ENCODE peak calls at places on chromosomes 12 and 14, in nine cellular contexts. Z, G, F, X, A, B, R, C and O are unnamed samples.
A peak's percentile ranks its signal among the peaks of the same experiment; 100 is the strongest.

GRCh38 chr14:75138492-75138891 is 11.6 kb upstream of the NEK9 start:
- DNase-seq in Z (no peak), G (no peak), F (no peak), X (no peak), A (no peak), B (no peak), R (no peak), C (no peak), O (no peak)

GRCh38 chr12:58249610-58250009 is 308.2 kb downstream of the ATP23 start:
- DNase-seq in Z (no peak), G (no peak), F (no peak), X (peak; percentile 66), A (no peak), B (no peak), R (no peak), C (no peak), O (peak; percentile 12)

GRCh38 chr12:69910739-69911138 is 85.7 kb downstream of the MYRFL start:
- DNase-seq in Z (no peak), G (no peak), F (no peak), X (peak; percentile 83), A (no peak), B (no peak), R (no peak), C (no peak), O (no peak)

GRCh38 chr14:23345987-23346692 is 6.5 kb downstream of the SLC22A17 start:
- DNase-seq in Z (peak; percentile 38), G (no peak), F (no peak), X (peak; percentile 75), A (no peak), B (no peak), R (no peak), C (no peak), O (no peak)

GRCh38 chr14:22982013-22982476 is 306 bp downstream of the AJUBA start:
- DNase-seq in Z (peak; percentile 65), G (peak; percentile 37), F (no peak), X (peak; percentile 81), A (no peak), B (no peak), R (no peak), C (no peak), O (no peak)

GRCh38 chr12:25115677-25116076 is 79.3 kb downstream of the DNAI7 start:
- DNase-seq in Z (no peak), G (no peak), F (no peak), X (no peak), A (no peak), B (no peak), R (no peak), C (no peak), O (no peak)

GRCh38 chr12:79119796-79120195 is 255.2 kb downstream of the SYT1 start:
- DNase-seq in Z (peak; percentile 90), G (no peak), F (no peak), X (peak; percentile 88), A (no peak), B (no peak), R (no peak), C (no peak), O (no peak)

GRCh38 chr12:57841445-57841844 is 5.1 kb downstream of the CTDSP2 start:
- DNase-seq in Z (no peak), G (no peak), F (no peak), X (no peak), A (no peak), B (no peak), R (no peak), C (no peak), O (no peak)

GRCh38 chr12:52391618-52392002 is 6.2 kb upstream of the KRT84 start:
- DNase-seq in Z (no peak), G (no peak), F (no peak), X (no peak), A (peak; percentile 78), B (no peak), R (peak; percentile 34), C (no peak), O (peak; percentile 89)

GRCh38 chr12:53232641-53233538 is 881 bp upstream of the RARG start:
- DNase-seq in Z (peak; percentile 63), G (peak; percentile 47), F (no peak), X (peak; percentile 90), A (peak; percentile 60), B (peak; percentile 36), R (peak; percentile 66), C (no peak), O (peak; percentile 88)

GRCh38 chr14:53621433-53621832 is 335.2 kb downstream of the BMP4 start:
- DNase-seq in Z (no peak), G (no peak), F (no peak), X (no peak), A (no peak), B (no peak), R (no peak), C (no peak), O (no peak)

GRCh38 chr14:33925209-33925608 is 25.7 kb downstream of the EGLN3 start:
- DNase-seq in Z (no peak), G (no peak), F (no peak), X (no peak), A (no peak), B (no peak), R (no peak), C (no peak), O (no peak)

GRCh38 chr14:94114589-94115067 is 4.1 kb downstream of the IFI27 start:
- DNase-seq in Z (no peak), G (no peak), F (no peak), X (peak; percentile 13), A (no peak), B (no peak), R (no peak), C (no peak), O (no peak)

GRCh38 chr12:95607642-95608041 is 56.4 kb upstream of the USP44 start:
- DNase-seq in Z (no peak), G (no peak), F (no peak), X (no peak), A (no peak), B (no peak), R (no peak), C (no peak), O (no peak)

GRCh38 chr12:94057262-94058151 is 90.9 kb upstream of the PLXNC1 start:
- DNase-seq in Z (peak; percentile 18), G (no peak), F (no peak), X (no peak), A (no peak), B (no peak), R (no peak), C (no peak), O (peak; percentile 50)

GRCh38 chr12:104615048-104615561 is 158.4 kb downstream of the CHST11 start:
- DNase-seq in Z (peak; percentile 17), G (peak; percentile 90), F (peak; percentile 7), X (no peak), A (peak; percentile 53), B (no peak), R (no peak), C (no peak), O (peak; percentile 90)

DNA sequence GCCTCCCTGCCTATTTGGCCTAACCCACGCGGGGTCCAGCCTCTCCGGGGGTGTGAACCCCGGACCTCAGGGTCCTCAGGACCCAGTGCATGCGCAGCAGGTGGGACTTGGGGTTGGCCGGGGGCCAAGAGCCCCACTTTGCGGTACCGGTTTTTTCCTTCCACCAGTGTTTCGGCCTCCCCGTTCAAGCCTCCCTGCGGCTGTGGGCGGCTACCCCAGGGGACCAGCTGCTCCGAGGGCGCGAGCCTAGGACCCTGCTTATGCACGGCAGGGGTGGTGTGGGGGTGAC is 327.3 kb downstream of the ALG10 start:
- DNase-seq in Z (no peak), G (no peak), F (no peak), X (no peak), A (no peak), B (no peak), R (no peak), C (no peak), O (no peak)
- H3K4me3 ChIP-seq in Z (no peak overlapping the region), G (no peak overlapping the region), F (no peak overlapping the region), X (no peak overlapping the region), A (no peak overlapping the region), B (no peak overlapping the region), R (no peak overlapping the region), C (no peak overlapping the region), O (no peak overlapping the region)

DNA sequence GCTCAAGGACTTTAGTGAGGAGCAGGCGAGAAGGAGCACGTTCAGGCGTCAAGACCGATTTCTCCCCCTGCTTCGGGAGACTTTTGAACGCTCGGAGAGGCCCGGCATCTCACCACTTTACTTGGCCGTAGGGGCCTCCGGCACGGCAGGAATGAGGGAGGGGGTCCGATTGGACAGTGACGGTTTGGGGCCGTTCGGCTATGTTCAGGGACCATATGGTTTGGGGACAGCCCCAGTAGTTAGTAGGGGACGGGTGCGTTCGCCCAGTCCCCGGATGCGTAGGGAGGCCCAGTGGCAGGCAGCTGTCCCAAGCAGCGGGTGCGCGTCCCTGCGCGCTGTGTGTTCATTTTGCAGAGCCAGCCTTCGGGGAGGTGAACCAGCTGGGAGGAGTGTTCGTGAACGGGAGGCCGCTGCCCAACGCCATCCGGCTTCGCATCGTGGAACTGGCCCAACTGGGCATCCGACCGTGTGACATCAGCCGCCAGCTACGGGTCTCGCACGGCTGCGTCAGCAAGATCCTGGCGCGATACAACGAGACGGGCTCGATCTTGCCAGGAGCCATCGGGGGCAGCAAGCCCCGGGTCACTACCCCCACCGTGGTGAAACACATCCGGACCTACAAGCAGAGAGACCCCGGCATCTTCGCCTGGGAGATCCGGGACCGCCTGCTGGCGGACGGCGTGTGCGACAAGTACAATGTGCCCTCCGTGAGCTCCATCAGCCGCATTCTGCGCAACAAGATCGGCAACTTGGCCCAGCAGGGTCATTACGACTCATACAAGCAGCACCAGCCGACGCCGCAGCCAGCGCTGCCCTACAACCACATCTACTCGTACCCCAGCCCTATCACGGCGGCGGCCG is 1.1 kb downstream of the PAX9 start:
- DNase-seq in Z (peak; percentile 77), G (peak; percentile 45), F (no peak), X (peak; percentile 83), A (no peak), B (no peak), R (no peak), C (no peak), O (no peak)
- H3K27ac ChIP-seq in Z (no peak overlapping the region), G (peak overlapping the region; percentile 45), F (no peak overlapping the region), X (no peak overlapping the region), A (no peak overlapping the region), B (no peak overlapping the region), R (no peak overlapping the region), C (no peak overlapping the region), O (no peak overlapping the region)

DNA sequence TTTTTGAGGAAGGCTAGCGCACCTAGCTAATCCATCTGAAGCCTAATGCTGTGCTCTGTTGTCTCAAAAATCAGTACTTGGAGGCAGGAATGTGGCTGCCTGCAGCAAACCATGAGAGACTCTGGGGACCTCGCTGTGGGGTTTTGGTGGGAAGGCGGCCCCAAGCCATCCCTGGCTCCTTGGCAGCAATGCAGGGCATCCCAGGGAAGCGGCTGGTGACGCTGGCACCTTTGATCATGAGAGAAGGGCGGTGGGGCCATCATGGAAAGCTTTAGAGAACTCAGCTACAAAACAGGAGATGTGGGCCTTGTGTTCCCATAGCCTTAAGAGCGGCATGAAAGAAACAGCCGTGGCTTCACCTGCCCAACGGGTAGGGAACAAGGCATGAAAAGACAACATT is 101.1 kb upstream of the SFSWAP start:
- DNase-seq in Z (no peak), G (no peak), F (no peak), X (no peak), A (no peak), B (no peak), R (no peak), C (no peak), O (no peak)
- H3K27me3 ChIP-seq in Z (no peaks in the 10 kb centered on the region), G (peaks cover 52% of the 10 kb centered on the region), F (no peaks in the 10 kb centered on the region), X (no peaks in the 10 kb centered on the region), A (peaks cover 80% of the 10 kb centered on the region), B (no peaks in the 10 kb centered on the region), R (no peaks in the 10 kb centered on the region), C (no peaks in the 10 kb centered on the region), O (no peaks in the 10 kb centered on the region)

DNA sequence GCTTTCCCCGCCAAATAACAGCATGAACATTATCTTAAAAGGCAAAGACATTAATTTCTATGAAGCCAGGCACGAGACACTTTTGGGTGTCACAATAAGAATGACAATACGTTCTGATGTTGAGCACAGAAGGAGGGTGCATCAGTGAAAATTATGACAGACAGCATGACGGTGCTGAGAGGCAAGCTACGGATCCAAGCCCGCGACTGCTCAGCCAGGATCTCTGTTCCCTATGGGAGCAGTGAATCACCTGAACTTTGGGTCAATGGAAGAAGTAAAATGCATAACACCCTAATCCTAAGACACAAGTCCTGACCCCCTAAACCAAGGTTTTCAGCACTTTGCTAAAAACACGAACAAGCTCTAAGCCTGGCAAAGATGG is 51.7 kb downstream of the SLC25A47 start:
- DNase-seq in Z (no peak), G (no peak), F (no peak), X (no peak), A (no peak), B (no peak), R (no peak), C (no peak), O (no peak)
- H3K4me3 ChIP-seq in Z (peak overlapping the region; percentile 93), G (peak overlapping the region; percentile 97), F (peak overlapping the region; percentile 90), X (peak overlapping the region; percentile 98), A (peak overlapping the region; percentile 83), B (peak overlapping the region; percentile 78), R (peak overlapping the region; percentile 85), C (no peak overlapping the region), O (peak overlapping the region; percentile 68)